ENCODE peak calls at places on chromosomes 11 and 22, in seven cellular contexts. J is activated CD4-positive, alpha-beta T cell treated with anti-CD3 and anti-CD28 coated beads, Interleukin-2, amount 50 U/mL, for 24 hours; H is HuH-7; U is esophagus squamous epithelium; T is colonic mucosa; G is central memory CD4-positive, alpha-beta T cell; W is NCI-H460. K is an unnamed sample.

GRCh38 chr11:66976048-66976467 is 954 bp downstream of the C11orf86 start:
- DNase-seq in U (no peak), G (no peak), W (no peak), J (no peak), H (peak), T (no peak), K (no peak)

GRCh38 chr11:6755303-6755952 is 16.3 kb downstream of the OR2AG2 start:
- DNase-seq in H (peak), W (peak), U (no peak), J (no peak), G (peak), T (peak), K (peak)

GRCh38 chr11:75841739-75842138 is 26.7 kb downstream of the UVRAG start:
- DNase-seq in T (no peak), J (no peak), W (no peak), G (no peak), U (no peak), H (no peak), K (no peak)

GRCh38 chr11:65477271-65478029 is 21.4 kb upstream of the MALAT1 start:
- DNase-seq in T (peak), J (peak), U (peak), G (peak), W (peak), H (peak), K (peak)

GRCh38 chr22:42856179-42856864 is 751 bp downstream of the ARFGAP3 start:
- DNase-seq in U (no peak), T (peak), G (peak), H (peak), J (no peak), W (no peak), K (no peak)

GRCh38 chr11:102883132-102883531 is 8.3 kb upstream of the MMP12 start:
- DNase-seq in W (no peak), G (no peak), T (no peak), U (no peak), H (no peak), J (no peak), K (no peak)

GRCh38 chr11:121159721-121160120 is 58.7 kb downstream of the TECTA start:
- DNase-seq in G (no peak), H (no peak), W (no peak), J (no peak), U (no peak), T (no peak), K (no peak)

GRCh38 chr11:31001432-31001831 is 368.1 kb downstream of the DCDC1 start:
- DNase-seq in T (no peak), G (no peak), W (no peak), J (no peak), H (no peak), U (no peak), K (no peak)

GRCh38 chr11:37946155-37946766 is 1348.2 kb upstream of the RAG2 start:
- DNase-seq in T (peak), G (no peak), W (peak), H (no peak), J (no peak), U (no peak), K (no peak)

GRCh38 chr11:104126464-104126863 is 37.5 kb downstream of the PDGFD start:
- DNase-seq in G (no peak), U (no peak), W (no peak), T (no peak), J (no peak), H (no peak), K (no peak)

GRCh38 chr11:104891135-104891534 is 7.1 kb downstream of the CASP12 start:
- DNase-seq in J (no peak), W (no peak), H (no peak), T (no peak), G (no peak), U (no peak), K (no peak)

GRCh38 chr11:76209956-76210885 is 3.9 kb upstream of the WNT11 start:
- DNase-seq in H (no peak), T (peak), G (no peak), U (no peak), J (no peak), W (no peak), K (no peak)

K was measured in cerebellar nuclear complex.